ENCODE peak calls at places on chromosomes 11 and 22, in seven cellular contexts. One of them, this sample, is unnamed.
A peak's percentile ranks its signal among the peaks of the same experiment; 100 is the strongest.

GRCh38 chr11:65810046-65810868 is 23.4 kb downstream of the OVOL1 start:
- DNase-seq in mesendoderm: no peak
- DNase-seq in H1: no peak
- DNase-seq in IMR-90: no peak
- DNase-seq in neuronal stem cell: no peak
- DNase-seq in trophoblast cell: no peak
- DNase-seq in H9: no peak
- DNase-seq in this sample: no peak

GRCh38 chr11:15695096-15695721 is 580.5 kb downstream of the INSC start:
- DNase-seq in mesendoderm: peak; percentile 78
- DNase-seq in H1: no peak
- DNase-seq in IMR-90: no peak
- DNase-seq in neuronal stem cell: no peak
- DNase-seq in trophoblast cell: peak; percentile 27
- DNase-seq in H9: no peak
- DNase-seq in this sample: no peak

GRCh38 chr11:70111269-70112016 is 33.3 kb downstream of the ANO1 start:
- DNase-seq in mesendoderm: peak; percentile 81
- DNase-seq in H1: no peak
- DNase-seq in IMR-90: peak; percentile 67
- DNase-seq in neuronal stem cell: no peak
- DNase-seq in trophoblast cell: no peak
- DNase-seq in H9: no peak
- DNase-seq in this sample: peak; percentile 85

GRCh38 chr22:37464181-37464580 is 22.0 kb downstream of the MFNG start:
- DNase-seq in mesendoderm: no peak
- DNase-seq in H1: no peak
- DNase-seq in IMR-90: no peak
- DNase-seq in neuronal stem cell: no peak
- DNase-seq in trophoblast cell: no peak
- DNase-seq in H9: no peak
- DNase-seq in this sample: no peak

GRCh38 chr22:49738006-49738405 is 89.7 kb downstream of the BRD1 start:
- DNase-seq in mesendoderm: no peak
- DNase-seq in H1: no peak
- DNase-seq in IMR-90: no peak
- DNase-seq in neuronal stem cell: no peak
- DNase-seq in trophoblast cell: no peak
- DNase-seq in H9: no peak
- DNase-seq in this sample: no peak

GRCh38 chr11:34495724-34496377 is 17.7 kb downstream of the ELF5 start:
- DNase-seq in mesendoderm: no peak
- DNase-seq in H1: no peak
- DNase-seq in IMR-90: no peak
- DNase-seq in neuronal stem cell: no peak
- DNase-seq in trophoblast cell: no peak
- DNase-seq in H9: no peak
- DNase-seq in this sample: no peak

GRCh38 chr11:6757373-6757967 is 14.3 kb downstream of the OR2AG2 start:
- DNase-seq in mesendoderm: peak; percentile 73
- DNase-seq in H1: no peak
- DNase-seq in IMR-90: peak; percentile 59
- DNase-seq in neuronal stem cell: peak; percentile 43
- DNase-seq in trophoblast cell: peak; percentile 3
- DNase-seq in H9: peak; percentile 60
- DNase-seq in this sample: peak; percentile 62

GRCh38 chr11:103281301-103281700 is 172.1 kb downstream of the DYNC2H1 start:
- DNase-seq in mesendoderm: no peak
- DNase-seq in H1: no peak
- DNase-seq in IMR-90: peak; percentile 31
- DNase-seq in neuronal stem cell: no peak
- DNase-seq in trophoblast cell: peak; percentile 68
- DNase-seq in H9: no peak
- DNase-seq in this sample: no peak

GRCh38 chr11:121163658-121164308 is 62.7 kb downstream of the TECTA start:
- DNase-seq in mesendoderm: no peak
- DNase-seq in H1: no peak
- DNase-seq in IMR-90: no peak
- DNase-seq in neuronal stem cell: no peak
- DNase-seq in trophoblast cell: no peak
- DNase-seq in H9: no peak
- DNase-seq in this sample: no peak

GRCh38 chr22:48943567-48944432 is 883.9 kb downstream of the BRD1 start:
- DNase-seq in mesendoderm: peak; percentile 74
- DNase-seq in H1: peak; percentile 33
- DNase-seq in IMR-90: no peak
- DNase-seq in neuronal stem cell: peak; percentile 29
- DNase-seq in trophoblast cell: no peak
- DNase-seq in H9: peak; percentile 73
- DNase-seq in this sample: no peak

GRCh38 chr11:67117667-67118058 is 1.4 kb upstream of the KDM2A start:
- DNase-seq in mesendoderm: peak; percentile 47
- DNase-seq in H1: no peak
- DNase-seq in IMR-90: no peak
- DNase-seq in neuronal stem cell: no peak
- DNase-seq in trophoblast cell: no peak
- DNase-seq in H9: peak; percentile 56
- DNase-seq in this sample: no peak

DNA sequence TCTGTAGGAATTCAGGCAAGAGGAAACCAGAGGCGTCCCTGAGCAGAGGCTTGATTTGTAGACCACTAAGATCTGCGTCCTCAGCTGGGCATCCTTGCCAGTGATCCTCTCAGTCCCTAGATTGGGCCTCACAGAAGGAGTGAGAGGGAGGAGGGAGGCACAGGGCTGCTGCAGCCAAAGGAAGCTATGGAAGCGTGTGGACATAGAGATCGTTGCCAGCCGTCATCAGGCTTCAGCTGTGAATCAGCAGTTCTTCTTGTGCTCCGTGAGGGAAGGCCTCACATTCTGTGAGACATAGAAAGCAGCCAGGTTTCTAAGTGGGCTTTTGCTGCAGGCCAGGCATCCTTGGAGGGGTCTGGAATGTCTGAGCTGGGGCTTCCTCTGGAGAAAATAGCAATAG is 254.7 kb upstream of the KIRREL3 start:
- DNase-seq in mesendoderm: no peak
- DNase-seq in H1: no peak
- DNase-seq in IMR-90: no peak
- DNase-seq in neuronal stem cell: no peak
- DNase-seq in trophoblast cell: no peak
- DNase-seq in H9: no peak
- DNase-seq in this sample: no peak
- H3K4ac ChIP-seq in mesendoderm: no peak overlapping the region
- H3K4ac ChIP-seq in H1: no peak overlapping the region
- H3K4ac ChIP-seq in IMR-90: no peak overlapping the region
- H3K4ac ChIP-seq in neuronal stem cell: no peak overlapping the region
- H3K4ac ChIP-seq in trophoblast cell: no peak overlapping the region
- H3K4ac ChIP-seq in H9: no peak overlapping the region
- H3K4ac ChIP-seq in this sample: no peak overlapping the region

GRCh38 chr11:106014035-106014434 is 8.0 kb downstream of the MSANTD4 start:
- DNase-seq in mesendoderm: no peak
- DNase-seq in H1: no peak
- DNase-seq in IMR-90: no peak
- DNase-seq in neuronal stem cell: no peak
- DNase-seq in trophoblast cell: no peak
- DNase-seq in H9: no peak
- DNase-seq in this sample: no peak
- H3K4me2 ChIP-seq in mesendoderm: no peak overlapping the region
- H3K4me2 ChIP-seq in H1: no peak overlapping the region
- H3K4me2 ChIP-seq in IMR-90: no peak overlapping the region
- H3K4me2 ChIP-seq in neuronal stem cell: no peak overlapping the region
- H3K4me2 ChIP-seq in trophoblast cell: no peak overlapping the region
- H3K4me2 ChIP-seq in H9: no peak overlapping the region
- H3K4me2 ChIP-seq in this sample: no peak overlapping the region

DNA sequence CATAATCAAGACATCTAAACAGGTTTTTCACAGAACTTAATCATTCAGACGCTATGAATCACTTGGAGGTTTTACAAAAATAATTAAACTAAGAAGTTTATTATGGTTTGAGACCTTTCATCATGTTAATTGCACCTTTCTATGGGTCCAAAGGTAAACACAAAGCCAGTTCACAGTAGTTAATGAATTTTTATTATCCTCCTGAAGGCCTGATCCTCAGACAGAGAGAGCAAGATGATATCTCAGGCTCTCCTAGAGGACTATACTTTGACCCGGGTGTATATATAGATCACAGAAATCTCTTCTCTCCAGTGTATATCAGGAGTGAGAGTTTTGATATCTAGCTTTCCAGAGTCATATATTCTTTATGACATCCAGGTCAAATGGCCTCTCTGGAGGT is 1044.3 kb upstream of the RAG2 start:
- DNase-seq in mesendoderm: no peak
- DNase-seq in H1: no peak
- DNase-seq in IMR-90: no peak
- DNase-seq in neuronal stem cell: no peak
- DNase-seq in trophoblast cell: no peak
- DNase-seq in H9: no peak
- DNase-seq in this sample: no peak
- H3K4ac ChIP-seq in mesendoderm: no peak overlapping the region
- H3K4ac ChIP-seq in H1: no peak overlapping the region
- H3K4ac ChIP-seq in IMR-90: no peak overlapping the region
- H3K4ac ChIP-seq in neuronal stem cell: no peak overlapping the region
- H3K4ac ChIP-seq in trophoblast cell: no peak overlapping the region
- H3K4ac ChIP-seq in H9: no peak overlapping the region
- H3K4ac ChIP-seq in this sample: no peak overlapping the region

GRCh38 chr11:119416606-119417580 is 6.1 kb downstream of the THY1 start:
- DNase-seq in mesendoderm: peak; percentile 59
- DNase-seq in H1: no peak
- DNase-seq in IMR-90: peak; percentile 59
- DNase-seq in neuronal stem cell: no peak
- DNase-seq in trophoblast cell: no peak
- DNase-seq in H9: peak; percentile 63
- DNase-seq in this sample: no peak

GRCh38 chr11:119419246-119419645 is 3.7 kb downstream of the THY1 start:
- DNase-seq in mesendoderm: no peak
- DNase-seq in H1: no peak
- DNase-seq in IMR-90: no peak
- DNase-seq in neuronal stem cell: no peak
- DNase-seq in trophoblast cell: no peak
- DNase-seq in H9: no peak
- DNase-seq in this sample: no peak

GRCh38 chr11:119417726-119418540 is 5.0 kb downstream of the THY1 start:
- DNase-seq in mesendoderm: peak; percentile 49
- DNase-seq in H1: no peak
- DNase-seq in IMR-90: peak; percentile 96
- DNase-seq in neuronal stem cell: no peak
- DNase-seq in trophoblast cell: peak; percentile 86
- DNase-seq in H9: peak; percentile 59
- DNase-seq in this sample: peak; percentile 14

GRCh38 chr11:119419834-119420492 is 3.0 kb downstream of the THY1 start:
- DNase-seq in mesendoderm: no peak
- DNase-seq in H1: no peak
- DNase-seq in IMR-90: no peak
- DNase-seq in neuronal stem cell: no peak
- DNase-seq in trophoblast cell: no peak
- DNase-seq in H9: no peak
- DNase-seq in this sample: no peak

GRCh38 chr11:119418759-119419158 is 4.2 kb downstream of the THY1 start:
- DNase-seq in mesendoderm: no peak
- DNase-seq in H1: no peak
- DNase-seq in IMR-90: no peak
- DNase-seq in neuronal stem cell: no peak
- DNase-seq in trophoblast cell: no peak
- DNase-seq in H9: no peak
- DNase-seq in this sample: no peak
- H3K4me2 ChIP-seq in mesendoderm: no peak overlapping the region
- H3K4me2 ChIP-seq in H1: no peak overlapping the region
- H3K4me2 ChIP-seq in IMR-90: no peak overlapping the region
- H3K4me2 ChIP-seq in neuronal stem cell: no peak overlapping the region
- H3K4me2 ChIP-seq in trophoblast cell: no peak overlapping the region
- H3K4me2 ChIP-seq in H9: no peak overlapping the region
- H3K4me2 ChIP-seq in this sample: no peak overlapping the region

GRCh38 chr11:17606206-17607082 is 59.4 kb downstream of the OTOG start:
- DNase-seq in mesendoderm: no peak
- DNase-seq in H1: no peak
- DNase-seq in IMR-90: no peak
- DNase-seq in neuronal stem cell: no peak
- DNase-seq in trophoblast cell: no peak
- DNase-seq in H9: no peak
- DNase-seq in this sample: no peak

GRCh38 chr11:17605736-17606135 is 58.7 kb downstream of the OTOG start:
- DNase-seq in mesendoderm: no peak
- DNase-seq in H1: no peak
- DNase-seq in IMR-90: no peak
- DNase-seq in neuronal stem cell: no peak
- DNase-seq in trophoblast cell: no peak
- DNase-seq in H9: no peak
- DNase-seq in this sample: no peak

GRCh38 chr11:17608830-17609229 is 61.8 kb downstream of the OTOG start:
- DNase-seq in mesendoderm: no peak
- DNase-seq in H1: no peak
- DNase-seq in IMR-90: no peak
- DNase-seq in neuronal stem cell: no peak
- DNase-seq in trophoblast cell: no peak
- DNase-seq in H9: no peak
- DNase-seq in this sample: no peak

GRCh38 chr11:17607572-17608570 is 60.8 kb downstream of the OTOG start:
- DNase-seq in mesendoderm: no peak
- DNase-seq in H1: no peak
- DNase-seq in IMR-90: no peak
- DNase-seq in neuronal stem cell: no peak
- DNase-seq in trophoblast cell: no peak
- DNase-seq in H9: no peak
- DNase-seq in this sample: no peak

DNA sequence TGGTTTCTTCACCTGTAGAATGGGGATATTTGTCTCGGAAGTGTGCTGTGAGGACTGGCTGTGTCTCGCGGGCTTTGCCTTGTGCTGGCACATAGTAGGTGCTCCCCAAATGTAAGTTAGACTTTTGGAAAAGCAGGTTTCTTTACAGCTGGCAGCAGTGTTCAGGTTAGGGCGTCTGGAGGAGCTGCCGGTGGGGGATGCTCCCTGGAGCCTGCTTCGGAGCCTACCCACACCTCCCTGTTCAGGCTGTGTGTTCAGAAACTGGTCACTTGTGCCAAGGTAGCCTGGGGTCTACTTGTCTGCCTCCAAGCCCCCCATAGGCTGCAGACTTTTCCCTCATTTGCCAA is 60.0 kb downstream of the OTOG start:
- DNase-seq in mesendoderm: no peak
- DNase-seq in H1: no peak
- DNase-seq in IMR-90: no peak
- DNase-seq in neuronal stem cell: no peak
- DNase-seq in trophoblast cell: no peak
- DNase-seq in H9: no peak
- DNase-seq in this sample: no peak
- H3K4ac ChIP-seq in mesendoderm: no peak overlapping the region
- H3K4ac ChIP-seq in H1: no peak overlapping the region
- H3K4ac ChIP-seq in IMR-90: no peak overlapping the region
- H3K4ac ChIP-seq in neuronal stem cell: no peak overlapping the region
- H3K4ac ChIP-seq in trophoblast cell: no peak overlapping the region
- H3K4ac ChIP-seq in H9: no peak overlapping the region
- H3K4ac ChIP-seq in this sample: no peak overlapping the region

DNA sequence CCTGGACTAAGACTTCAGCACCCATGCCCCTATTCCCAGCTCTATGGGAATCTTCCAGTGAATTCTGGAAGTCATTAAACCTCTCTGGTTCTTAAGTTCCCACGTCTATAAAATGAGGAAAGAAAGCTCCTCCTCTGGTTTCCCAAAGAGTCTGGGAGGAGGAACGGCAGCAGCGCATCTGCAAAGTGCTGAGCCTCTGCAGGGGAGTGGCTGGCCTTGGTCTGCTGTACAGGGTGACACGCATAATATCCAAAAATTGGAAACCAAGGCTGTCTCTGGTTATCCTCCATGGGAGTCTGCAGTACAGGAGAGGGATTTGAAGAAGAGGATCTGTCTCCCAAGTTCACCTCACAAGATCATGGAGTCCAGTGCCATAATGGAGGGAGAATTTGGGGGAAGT is 73.7 kb upstream of the TP53I11 start:
- DNase-seq in mesendoderm: no peak
- DNase-seq in H1: no peak
- DNase-seq in IMR-90: no peak
- DNase-seq in neuronal stem cell: no peak
- DNase-seq in trophoblast cell: no peak
- DNase-seq in H9: no peak
- DNase-seq in this sample: no peak
- H3K4me2 ChIP-seq in mesendoderm: no peak overlapping the region
- H3K4me2 ChIP-seq in H1: no peak overlapping the region
- H3K4me2 ChIP-seq in IMR-90: no peak overlapping the region
- H3K4me2 ChIP-seq in neuronal stem cell: no peak overlapping the region
- H3K4me2 ChIP-seq in trophoblast cell: no peak overlapping the region
- H3K4me2 ChIP-seq in H9: no peak overlapping the region
- H3K4me2 ChIP-seq in this sample: no peak overlapping the region

This sample was measured in mesenchymal stem cell.